ENCODE peak calls at places on chromosomes 7 and 10, in ten cellular contexts. One of them, this sample, is unnamed. For H3K4me1, the result is how much of the 10 kb centered on the place peaks cover.

GRCh38 chr10:15710455-15710854 is 9.3 kb downstream of the ITGA8 start:
- DNase-seq in psoas muscle: no peak
- DNase-seq in heart right ventricle: no peak
- DNase-seq in sigmoid colon: no peak
- DNase-seq in fibroblast of lung: no peak
- DNase-seq in OCI-LY7: no peak
- DNase-seq in neuronal stem cell: no peak
- DNase-seq in Peyer's patch: no peak
- DNase-seq in CD4-positive, alpha-beta memory T cell: no peak
- DNase-seq in adipocyte: no peak
- DNase-seq in this sample: no peak

GRCh38 chr10:72660220-72660619 is 31.7 kb upstream of the MCU start:
- DNase-seq in adipocyte: no peak
- DNase-seq in sigmoid colon: no peak
- DNase-seq in CD4-positive, alpha-beta memory T cell: no peak
- DNase-seq in Peyer's patch: no peak
- DNase-seq in OCI-LY7: no peak
- DNase-seq in fibroblast of lung: no peak
- DNase-seq in psoas muscle: no peak
- DNase-seq in heart right ventricle: no peak
- DNase-seq in neuronal stem cell: no peak
- DNase-seq in this sample: no peak

GRCh38 chr10:70650104-70650503 is 22.2 kb upstream of the ADAMTS14 start:
- DNase-seq in CD4-positive, alpha-beta memory T cell: no peak
- DNase-seq in heart right ventricle: no peak
- DNase-seq in psoas muscle: no peak
- DNase-seq in Peyer's patch: no peak
- DNase-seq in sigmoid colon: no peak
- DNase-seq in neuronal stem cell: no peak
- DNase-seq in adipocyte: no peak
- DNase-seq in OCI-LY7: no peak
- DNase-seq in fibroblast of lung: no peak
- DNase-seq in this sample: no peak

GRCh38 chr10:127320176-127320575 is 123.8 kb upstream of the INSYN2A start:
- DNase-seq in sigmoid colon: no peak
- DNase-seq in heart right ventricle: no peak
- DNase-seq in fibroblast of lung: no peak
- DNase-seq in CD4-positive, alpha-beta memory T cell: no peak
- DNase-seq in neuronal stem cell: no peak
- DNase-seq in Peyer's patch: no peak
- DNase-seq in OCI-LY7: no peak
- DNase-seq in adipocyte: no peak
- DNase-seq in psoas muscle: no peak
- DNase-seq in this sample: no peak

GRCh38 chr7:98200364-98200763 is 10.9 kb upstream of the BHLHA15 start:
- DNase-seq in CD4-positive, alpha-beta memory T cell: no peak
- DNase-seq in fibroblast of lung: no peak
- DNase-seq in sigmoid colon: no peak
- DNase-seq in neuronal stem cell: no peak
- DNase-seq in heart right ventricle: no peak
- DNase-seq in adipocyte: no peak
- DNase-seq in Peyer's patch: no peak
- DNase-seq in OCI-LY7: peak
- DNase-seq in psoas muscle: no peak
- DNase-seq in this sample: no peak

GRCh38 chr10:110725809-110726641 is 81.9 kb downstream of the RBM20 start:
- DNase-seq in psoas muscle: peak
- DNase-seq in OCI-LY7: peak
- DNase-seq in neuronal stem cell: no peak
- DNase-seq in sigmoid colon: no peak
- DNase-seq in heart right ventricle: peak
- DNase-seq in adipocyte: peak
- DNase-seq in Peyer's patch: no peak
- DNase-seq in fibroblast of lung: peak
- DNase-seq in CD4-positive, alpha-beta memory T cell: no peak
- DNase-seq in this sample: peak

GRCh38 chr10:75294031-75294437 is 58.3 kb upstream of the COMTD1 start:
- DNase-seq in sigmoid colon: peak
- DNase-seq in neuronal stem cell: no peak
- DNase-seq in fibroblast of lung: peak
- DNase-seq in heart right ventricle: no peak
- DNase-seq in CD4-positive, alpha-beta memory T cell: no peak
- DNase-seq in OCI-LY7: no peak
- DNase-seq in Peyer's patch: no peak
- DNase-seq in adipocyte: no peak
- DNase-seq in psoas muscle: no peak
- DNase-seq in this sample: no peak

GRCh38 chr7:13731643-13732042 is 257.8 kb downstream of the ETV1 start:
- DNase-seq in psoas muscle: no peak
- DNase-seq in adipocyte: no peak
- DNase-seq in sigmoid colon: no peak
- DNase-seq in OCI-LY7: no peak
- DNase-seq in CD4-positive, alpha-beta memory T cell: no peak
- DNase-seq in neuronal stem cell: no peak
- DNase-seq in heart right ventricle: no peak
- DNase-seq in Peyer's patch: no peak
- DNase-seq in fibroblast of lung: peak
- DNase-seq in this sample: no peak

GRCh38 chr10:95474228-95475002 is 86.8 kb downstream of the SORBS1 start:
- DNase-seq in psoas muscle: no peak
- DNase-seq in Peyer's patch: no peak
- DNase-seq in heart right ventricle: no peak
- DNase-seq in neuronal stem cell: no peak
- DNase-seq in CD4-positive, alpha-beta memory T cell: no peak
- DNase-seq in adipocyte: peak
- DNase-seq in sigmoid colon: no peak
- DNase-seq in OCI-LY7: no peak
- DNase-seq in fibroblast of lung: peak
- DNase-seq in this sample: no peak

GRCh38 chr7:142332421-142332820 is 74.6 kb upstream of the PRSS58 start:
- DNase-seq in Peyer's patch: no peak
- DNase-seq in OCI-LY7: no peak
- DNase-seq in heart right ventricle: no peak
- DNase-seq in adipocyte: no peak
- DNase-seq in fibroblast of lung: no peak
- DNase-seq in neuronal stem cell: no peak
- DNase-seq in CD4-positive, alpha-beta memory T cell: no peak
- DNase-seq in psoas muscle: no peak
- DNase-seq in sigmoid colon: no peak
- DNase-seq in this sample: no peak

GRCh38 chr10:68271104-68271882 is 39.4 kb upstream of the ATOH7 start:
- DNase-seq in adipocyte: peak
- DNase-seq in fibroblast of lung: peak
- DNase-seq in CD4-positive, alpha-beta memory T cell: no peak
- DNase-seq in OCI-LY7: no peak
- DNase-seq in sigmoid colon: no peak
- DNase-seq in psoas muscle: no peak
- DNase-seq in neuronal stem cell: no peak
- DNase-seq in Peyer's patch: no peak
- DNase-seq in heart right ventricle: no peak
- DNase-seq in this sample: peak

GRCh38 chr10:101066146-101066889 is 4.5 kb downstream of the KAZALD1 start:
- DNase-seq in Peyer's patch: peak
- DNase-seq in sigmoid colon: peak
- DNase-seq in neuronal stem cell: peak
- DNase-seq in CD4-positive, alpha-beta memory T cell: peak
- DNase-seq in adipocyte: peak
- DNase-seq in heart right ventricle: peak
- DNase-seq in psoas muscle: peak
- DNase-seq in fibroblast of lung: peak
- DNase-seq in OCI-LY7: peak
- DNase-seq in this sample: peak

GRCh38 chr10:101064415-101065030 is 2.7 kb downstream of the KAZALD1 start:
- DNase-seq in CD4-positive, alpha-beta memory T cell: no peak
- DNase-seq in psoas muscle: no peak
- DNase-seq in Peyer's patch: no peak
- DNase-seq in fibroblast of lung: no peak
- DNase-seq in sigmoid colon: no peak
- DNase-seq in OCI-LY7: no peak
- DNase-seq in heart right ventricle: no peak
- DNase-seq in neuronal stem cell: no peak
- DNase-seq in adipocyte: no peak
- DNase-seq in this sample: no peak

GRCh38 chr10:101066890-101067355 is 5.1 kb downstream of the KAZALD1 start:
- DNase-seq in sigmoid colon: no peak
- DNase-seq in neuronal stem cell: no peak
- DNase-seq in psoas muscle: no peak
- DNase-seq in OCI-LY7: peak
- DNase-seq in adipocyte: no peak
- DNase-seq in CD4-positive, alpha-beta memory T cell: no peak
- DNase-seq in fibroblast of lung: no peak
- DNase-seq in Peyer's patch: no peak
- DNase-seq in heart right ventricle: peak
- DNase-seq in this sample: no peak

GRCh38 chr10:101063548-101064414 is 2.0 kb downstream of the KAZALD1 start:
- DNase-seq in fibroblast of lung: no peak
- DNase-seq in heart right ventricle: no peak
- DNase-seq in adipocyte: no peak
- DNase-seq in CD4-positive, alpha-beta memory T cell: no peak
- DNase-seq in psoas muscle: no peak
- DNase-seq in neuronal stem cell: no peak
- DNase-seq in Peyer's patch: no peak
- DNase-seq in OCI-LY7: peak
- DNase-seq in sigmoid colon: no peak
- DNase-seq in this sample: peak

GRCh38 chr10:101065479-101066145 is 3.8 kb downstream of the KAZALD1 start:
- DNase-seq in Peyer's patch: no peak
- DNase-seq in sigmoid colon: no peak
- DNase-seq in OCI-LY7: no peak
- DNase-seq in adipocyte: peak
- DNase-seq in fibroblast of lung: no peak
- DNase-seq in psoas muscle: no peak
- DNase-seq in neuronal stem cell: no peak
- DNase-seq in CD4-positive, alpha-beta memory T cell: no peak
- DNase-seq in heart right ventricle: no peak
- DNase-seq in this sample: no peak
- H3K4me3 ChIP-seq in Peyer's patch: peak
- H3K4me3 ChIP-seq in sigmoid colon: peak
- H3K4me3 ChIP-seq in OCI-LY7: no peak
- H3K4me3 ChIP-seq in adipocyte: peak
- H3K4me3 ChIP-seq in fibroblast of lung: no peak
- H3K4me3 ChIP-seq in psoas muscle: peak
- H3K4me3 ChIP-seq in neuronal stem cell: peak
- H3K4me3 ChIP-seq in CD4-positive, alpha-beta memory T cell: no peak
- H3K4me3 ChIP-seq in heart right ventricle: peak
- H3K4me3 ChIP-seq in this sample: no peak

DNA sequence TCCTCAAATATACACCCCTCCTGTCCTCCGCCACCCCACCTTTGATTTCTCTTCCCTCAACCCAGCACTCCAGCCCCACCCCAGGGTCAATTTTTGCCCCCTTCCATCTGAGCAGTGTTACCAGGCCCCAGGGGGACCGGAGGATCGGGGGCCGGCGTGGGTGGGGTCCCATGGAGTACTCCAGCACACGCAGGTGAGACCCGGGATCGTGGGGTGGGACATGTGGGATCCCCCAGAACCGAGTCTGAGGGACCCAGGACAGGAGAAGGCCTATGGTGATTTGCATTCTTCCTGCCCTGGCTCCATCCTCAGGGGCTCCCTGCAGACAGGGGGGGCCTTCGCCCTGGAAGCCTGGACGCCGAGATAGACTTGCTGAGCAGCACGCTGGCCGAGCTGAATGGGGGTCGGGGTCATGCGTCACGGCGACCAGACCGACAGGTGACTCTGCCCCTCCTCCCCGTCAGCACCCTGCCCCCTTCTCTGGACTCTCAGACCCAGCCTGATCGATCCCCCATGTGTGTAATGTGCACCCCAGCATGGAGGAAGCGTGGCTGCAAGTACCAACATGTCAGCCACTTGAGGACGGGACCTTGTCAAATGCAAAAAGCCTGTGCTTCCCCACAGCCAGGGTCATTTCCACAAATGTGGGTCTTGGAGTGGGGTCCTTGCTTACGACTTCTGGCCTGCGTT is 754 bp downstream of the TRIP6 start:
- DNase-seq in psoas muscle: peak
- DNase-seq in sigmoid colon: no peak
- DNase-seq in adipocyte: peak
- DNase-seq in heart right ventricle: no peak
- DNase-seq in OCI-LY7: no peak
- DNase-seq in fibroblast of lung: no peak
- DNase-seq in neuronal stem cell: no peak
- DNase-seq in Peyer's patch: no peak
- DNase-seq in CD4-positive, alpha-beta memory T cell: no peak
- DNase-seq in this sample: peak
- H3K4me1 ChIP-seq in psoas muscle: under half
- H3K4me1 ChIP-seq in sigmoid colon: under half
- H3K4me1 ChIP-seq in adipocyte: under half
- H3K4me1 ChIP-seq in heart right ventricle: under half
- H3K4me1 ChIP-seq in OCI-LY7: under half
- H3K4me1 ChIP-seq in fibroblast of lung: under half
- H3K4me1 ChIP-seq in neuronal stem cell: under half
- H3K4me1 ChIP-seq in Peyer's patch: under half
- H3K4me1 ChIP-seq in CD4-positive, alpha-beta memory T cell: under half
- H3K4me1 ChIP-seq in this sample: under half

DNA sequence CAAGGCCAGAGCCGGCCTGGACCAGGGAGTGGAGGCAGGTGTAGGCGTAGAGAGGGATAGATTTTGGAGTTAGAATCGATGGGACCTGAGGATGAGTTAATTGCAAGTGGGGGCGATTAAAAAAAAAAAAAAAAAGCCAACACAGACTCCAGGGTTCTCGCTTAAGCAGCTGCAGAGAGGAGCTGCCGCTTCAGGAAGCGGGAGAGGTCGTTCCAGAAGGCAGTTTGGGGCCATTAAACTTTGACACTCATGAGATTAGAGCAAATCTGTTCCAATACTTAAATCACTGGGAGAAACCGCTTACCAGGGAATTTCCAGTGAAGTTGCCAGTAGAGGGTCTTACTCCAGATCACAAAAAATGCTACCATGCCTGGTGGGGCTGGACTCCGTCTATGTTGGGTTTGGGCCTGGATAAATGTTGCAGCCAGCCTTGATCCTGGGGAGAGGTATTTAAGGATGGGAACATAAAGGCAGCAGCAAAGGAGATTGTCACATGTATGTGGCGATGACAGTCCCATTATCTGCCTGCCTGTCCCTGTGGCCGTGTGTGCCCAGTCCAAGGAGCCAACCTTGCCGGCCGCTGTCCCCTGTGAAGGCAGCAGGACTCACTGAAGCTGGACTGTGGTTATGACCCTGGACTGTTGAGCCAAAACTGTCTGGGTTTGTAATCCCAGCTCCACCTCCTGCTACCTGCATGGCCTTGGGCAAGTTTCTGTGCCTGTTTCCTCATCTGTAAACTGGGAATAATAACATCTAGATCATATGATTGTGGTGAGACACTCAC is 23.9 kb upstream of the GRID1 start:
- DNase-seq in adipocyte: no peak
- DNase-seq in Peyer's patch: no peak
- DNase-seq in CD4-positive, alpha-beta memory T cell: no peak
- DNase-seq in OCI-LY7: peak
- DNase-seq in sigmoid colon: peak
- DNase-seq in heart right ventricle: no peak
- DNase-seq in psoas muscle: no peak
- DNase-seq in fibroblast of lung: no peak
- DNase-seq in neuronal stem cell: no peak
- DNase-seq in this sample: no peak
- H3K4me3 ChIP-seq in adipocyte: no peak
- H3K4me3 ChIP-seq in Peyer's patch: no peak
- H3K4me3 ChIP-seq in CD4-positive, alpha-beta memory T cell: no peak
- H3K4me3 ChIP-seq in OCI-LY7: peak
- H3K4me3 ChIP-seq in sigmoid colon: no peak
- H3K4me3 ChIP-seq in heart right ventricle: no peak
- H3K4me3 ChIP-seq in psoas muscle: no peak
- H3K4me3 ChIP-seq in fibroblast of lung: no peak
- H3K4me3 ChIP-seq in neuronal stem cell: no peak
- H3K4me3 ChIP-seq in this sample: no peak

GRCh38 chr10:25815236-25815635 is 118.8 kb upstream of the MYO3A start:
- DNase-seq in Peyer's patch: no peak
- DNase-seq in neuronal stem cell: no peak
- DNase-seq in CD4-positive, alpha-beta memory T cell: no peak
- DNase-seq in heart right ventricle: no peak
- DNase-seq in psoas muscle: no peak
- DNase-seq in OCI-LY7: no peak
- DNase-seq in fibroblast of lung: peak
- DNase-seq in sigmoid colon: no peak
- DNase-seq in adipocyte: no peak
- DNase-seq in this sample: no peak
- H3K4me1 ChIP-seq in Peyer's patch: under half
- H3K4me1 ChIP-seq in neuronal stem cell: under half
- H3K4me1 ChIP-seq in CD4-positive, alpha-beta memory T cell: under half
- H3K4me1 ChIP-seq in heart right ventricle: under half
- H3K4me1 ChIP-seq in psoas muscle: under half
- H3K4me1 ChIP-seq in OCI-LY7: under half
- H3K4me1 ChIP-seq in fibroblast of lung: under half
- H3K4me1 ChIP-seq in sigmoid colon: under half
- H3K4me1 ChIP-seq in adipocyte: under half
- H3K4me1 ChIP-seq in this sample: under half

This sample was measured in endodermal cell.